ENCODE peak calls at places on chromosomes 12 and 14, in four cellular contexts. R is fibroblast of pulmonary artery, C is body of pancreas, P is WERI-Rb-1. B is an unnamed sample.

GRCh38 chr14:55715889-55716288 is 135.9 kb downstream of the KTN1 start:
- DNase-seq in P (no peak), R (peak; percentile 69), C (peak; percentile 18), B (peak; percentile 95)

GRCh38 chr14:37311233-37311632 is 113.5 kb downstream of the MIPOL1 start:
- DNase-seq in R (no peak), C (no peak), P (no peak), B (no peak)

GRCh38 chr12:47636908-47637780 is 68.7 kb downstream of the RPAP3 start:
- DNase-seq in R (peak; percentile 30), P (peak; percentile 64), C (peak; percentile 31), B (peak; percentile 16)

GRCh38 chr12:75556306-75556899 is 45.0 kb upstream of the KRR1 start:
- DNase-seq in R (peak; percentile 6), P (no peak), C (no peak), B (no peak)

GRCh38 chr12:99311373-99311772 is 336.2 kb upstream of the GARIN6 start:
- DNase-seq in C (no peak), R (no peak), P (no peak), B (no peak)

GRCh38 chr12:82835217-82835616 is 148.5 kb downstream of the TMTC2 start:
- DNase-seq in R (peak; percentile 59), P (no peak), C (no peak), B (peak; percentile 82)

GRCh38 chr14:102320033-102320660 is 601 bp downstream of the ZNF839 start:
- DNase-seq in P (peak; percentile 28), C (peak; percentile 64), R (peak; percentile 50), B (peak; percentile 58)

GRCh38 chr14:78790262-78790661 is 620.1 kb downstream of the NRXN3 start:
- DNase-seq in R (no peak), P (peak; percentile 21), C (no peak), B (peak; percentile 8)

GRCh38 chr14:94903338-94903737 is 133.4 kb upstream of the GSC start:
- DNase-seq in P (no peak), R (no peak), C (no peak), B (no peak)

GRCh38 chr12:83573676-83574075 is 887.0 kb downstream of the TMTC2 start:
- DNase-seq in P (no peak), C (peak; percentile 10), R (peak; percentile 1), B (peak; percentile 75)

GRCh38 chr12:53737951-53738833 is 10.9 kb upstream of the CALCOCO1 start:
- DNase-seq in C (peak; percentile 60), R (no peak), P (peak; percentile 83), B (no peak)

GRCh38 chr14:48075487-48075886 is 400.1 kb upstream of the MDGA2 start:
- DNase-seq in R (no peak), P (no peak), C (no peak), B (no peak)
- TF ChIP-seq CTCF in R (no peak), P (no peak), C (no peak), B (no peak)

DNA sequence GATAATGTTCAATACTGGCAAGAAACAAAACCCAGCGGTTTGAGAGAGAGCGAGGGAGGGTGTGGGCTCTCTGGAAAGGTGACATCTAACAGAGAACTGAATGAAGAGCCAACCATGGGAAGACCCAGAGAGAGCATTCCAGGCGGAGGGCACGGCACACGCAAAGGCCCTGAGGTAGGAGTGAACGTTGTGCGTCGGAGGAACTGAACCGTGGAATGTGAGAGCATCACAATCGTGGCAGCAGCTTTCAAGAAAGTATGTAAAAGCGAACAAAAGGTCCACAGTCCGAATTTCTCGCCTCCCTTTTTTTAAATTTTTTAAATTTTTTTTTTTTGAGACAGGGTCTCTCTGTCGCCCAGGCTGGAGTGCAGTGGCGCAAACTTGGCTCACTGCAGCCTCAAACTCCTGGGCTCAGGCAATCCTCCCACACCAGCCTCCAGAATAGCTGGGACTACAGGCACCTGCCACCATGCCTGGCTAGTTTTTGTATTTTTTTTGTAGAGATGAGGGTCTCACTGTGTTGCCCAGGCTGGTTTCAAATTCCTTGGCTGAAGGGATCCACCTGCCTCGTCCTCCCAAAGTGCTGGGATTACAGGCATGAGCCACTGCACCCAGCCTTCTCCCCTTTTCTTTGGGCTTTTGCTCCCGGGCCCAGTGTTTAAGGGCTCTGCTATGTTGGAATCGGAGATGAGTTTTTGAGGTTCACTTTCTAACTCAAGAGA is 15.3 kb upstream of the SCARB1 start:
- DNase-seq in C (no peak), P (no peak), R (no peak), B (no peak)
- H3K4me3 ChIP-seq in C (no peak overlapping the region), P (no peak overlapping the region), R (no peak overlapping the region), B (no peak overlapping the region)

GRCh38 chr12:62629971-62630739 is 163.5 kb downstream of the MON2 start:
- DNase-seq in C (no peak), P (no peak), R (no peak), B (no peak)

GRCh38 chr12:62632521-62632920 is 165.9 kb downstream of the MON2 start:
- DNase-seq in C (peak; percentile 42), R (no peak), P (peak; percentile 10), B (peak; percentile 56)

GRCh38 chr12:62635630-62636029 is 169.0 kb downstream of the MON2 start:
- DNase-seq in C (no peak), R (no peak), P (no peak), B (no peak)

GRCh38 chr12:62629413-62629812 is 162.8 kb downstream of the MON2 start:
- DNase-seq in R (no peak), C (no peak), P (no peak), B (no peak)

DNA sequence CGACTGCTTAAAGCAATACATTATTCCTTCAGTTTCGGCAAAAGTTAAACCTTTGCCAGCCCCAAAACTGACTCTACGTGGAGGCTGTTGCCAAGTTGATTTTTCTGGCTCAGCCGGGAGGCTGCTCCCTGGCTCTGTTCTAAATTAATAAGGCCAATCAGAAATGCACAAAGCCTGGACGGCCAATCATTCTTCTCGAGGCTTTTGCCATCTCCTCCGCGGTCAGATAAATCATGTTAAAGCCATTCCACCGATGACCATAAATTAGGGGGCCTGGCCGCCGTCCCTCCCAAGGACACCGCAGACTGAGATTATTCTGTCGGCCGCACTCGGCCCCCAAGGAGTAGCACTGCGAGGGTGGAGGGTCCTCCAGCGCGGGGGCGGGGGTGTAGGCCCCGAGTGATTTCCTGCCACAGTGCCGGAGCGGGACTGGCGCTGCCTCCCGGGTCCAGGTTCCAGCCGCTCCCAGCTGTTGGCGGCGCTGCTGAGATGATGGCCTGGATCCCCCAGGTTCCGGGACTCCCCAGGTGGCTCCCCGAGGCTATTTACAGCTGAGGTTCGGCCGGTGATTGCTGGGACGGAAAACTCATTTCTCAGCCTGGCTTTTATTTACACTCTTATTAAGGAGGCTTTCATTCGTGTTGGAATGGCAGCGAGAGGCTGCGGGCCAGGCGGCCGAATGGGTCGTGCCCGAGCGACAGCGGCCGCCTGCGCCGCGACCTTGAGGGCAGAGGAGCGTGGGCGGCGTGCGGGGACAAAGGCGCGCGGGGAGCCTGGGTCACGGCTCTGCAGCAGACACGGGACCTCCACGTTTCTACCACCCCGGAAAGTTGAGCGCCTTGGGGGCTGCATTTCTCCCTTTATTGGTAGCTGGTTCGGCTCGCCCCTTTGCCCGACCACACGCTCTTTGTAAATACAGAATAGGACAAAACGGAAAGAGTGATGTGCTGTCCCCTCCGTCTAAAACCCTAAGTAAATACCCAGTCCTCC is 165.2 kb downstream of the MON2 start:
- DNase-seq in P (peak; percentile 55), R (peak; percentile 80), C (peak; percentile 69), B (peak; percentile 90)
- TF ChIP-seq CTCF in P (peak; percentile 54), R (peak; percentile 38), C (peak; percentile 20), B (peak; percentile 32)

DNA sequence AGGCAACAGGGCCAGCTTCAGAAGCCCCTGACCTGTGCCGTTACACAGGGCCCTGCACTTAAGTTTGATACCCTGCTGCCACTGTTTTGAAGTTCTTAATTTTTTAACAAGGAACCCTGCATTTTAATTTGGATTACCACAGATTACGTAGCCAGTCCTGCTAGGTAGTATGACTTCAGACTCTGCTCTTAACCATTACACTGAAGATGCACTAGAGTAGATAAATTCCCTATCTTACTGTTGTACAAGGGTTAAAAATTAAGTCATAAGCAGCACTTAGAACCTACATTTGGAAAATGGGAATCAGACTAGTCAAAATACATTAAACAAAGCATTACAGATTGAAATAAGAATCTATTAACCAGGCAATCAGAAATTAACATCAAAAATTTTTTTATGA is 2.3 kb downstream of the GNPNAT1 start:
- DNase-seq in C (no peak), P (no peak), R (no peak), B (no peak)
- H3K4me3 ChIP-seq in C (no peak overlapping the region), P (no peak overlapping the region), R (peak overlapping the region; percentile 73), B (peak overlapping the region; percentile 83)